ENCODE peak calls at places on chromosomes 11 and 22, in five cellular contexts. R is neuronal stem cell, J is left ventricle myocardium inferior, U is HCT116, S is tibial artery. B is an unnamed sample. For H3K4me1, the result is how much of the 10 kb centered on the place peaks cover.

GRCh38 chr22:29306830-29307657 is 594 bp downstream of the GAS2L1 start:
- DNase-seq in S (peak), U (no peak), R (peak), J (peak), B (no peak)

GRCh38 chr22:40719599-40719998 is 40.3 kb downstream of the MCHR1 start:
- DNase-seq in U (no peak), S (no peak), J (no peak), R (no peak), B (no peak)

GRCh38 chr11:61543606-61544306 is 35.2 kb downstream of the LRRC10B start:
- DNase-seq in U (no peak), S (no peak), J (no peak), R (no peak), B (no peak)

GRCh38 chr22:27761036-27761435 is 40.5 kb downstream of the MN1 start:
- DNase-seq in U (no peak), R (no peak), J (no peak), S (no peak), B (no peak)

GRCh38 chr11:26319906-26320305 is 12.0 kb upstream of the ANO3 start:
- DNase-seq in U (no peak), J (no peak), R (no peak), S (no peak), B (no peak)

GRCh38 chr11:85595285-85595884 is 31.8 kb downstream of the DLG2 start:
- DNase-seq in R (peak), S (no peak), J (no peak), U (peak), B (no peak)

GRCh38 chr11:117428856-117429229 is 101.2 kb downstream of the CEP164 start:
- DNase-seq in U (no peak), J (no peak), R (no peak), S (no peak), B (no peak)

GRCh38 chr11:17923213-17923612 is 89.6 kb downstream of the SERGEF start:
- DNase-seq in U (no peak), J (peak), S (no peak), R (no peak), B (no peak)

GRCh38 chr11:69325446-69325845 is 31.5 kb downstream of the MYEOV start:
- DNase-seq in J (no peak), S (no peak), R (no peak), U (no peak), B (no peak)

DNA sequence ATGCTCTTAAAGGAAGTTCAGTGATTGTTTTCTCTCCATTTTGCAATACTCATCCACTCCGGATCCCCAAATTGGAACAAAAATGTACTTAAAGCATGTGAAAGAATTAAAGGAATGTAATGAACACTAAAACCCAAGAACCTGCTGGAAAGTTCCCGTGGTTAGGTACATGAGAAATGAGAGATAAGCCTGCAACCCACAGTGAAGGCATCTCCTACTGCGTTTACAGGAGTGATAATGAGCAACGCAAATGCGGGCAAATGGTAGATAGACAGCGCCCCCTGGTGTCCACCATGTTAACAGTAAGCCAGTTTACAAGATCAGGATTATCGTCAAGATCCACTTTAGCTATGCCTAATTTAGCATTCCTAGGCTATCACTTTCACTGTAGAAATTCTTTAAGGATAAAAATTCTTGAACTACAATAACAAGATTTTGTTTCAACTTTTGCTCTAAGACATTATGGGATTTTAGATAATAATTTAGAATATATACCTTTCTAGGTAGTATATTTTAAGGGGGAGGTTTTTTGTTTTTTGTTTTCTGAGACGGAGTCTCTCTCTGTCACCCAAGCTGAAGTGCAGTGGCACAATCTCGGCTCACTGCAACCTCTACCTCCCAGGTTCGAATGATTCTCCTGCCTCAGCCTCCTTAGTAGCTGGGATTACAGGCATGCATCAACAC is 29.9 kb downstream of the ALG9 start:
- DNase-seq in S (peak), R (peak), J (peak), U (peak), B (peak)
- H3K4me3 ChIP-seq in S (no peak), R (no peak), J (no peak), U (no peak), B (no peak)

GRCh38 chr22:38311331-38311635 is 6.0 kb downstream of the CSNK1E start:
- DNase-seq in J (no peak), U (no peak), R (no peak), S (no peak), B (no peak)

GRCh38 chr22:38310518-38311330 is 6.5 kb downstream of the CSNK1E start:
- DNase-seq in R (no peak), S (no peak), J (no peak), U (no peak), B (no peak)

GRCh38 chr22:38309614-38310517 is 7.4 kb downstream of the CSNK1E start:
- DNase-seq in J (no peak), U (no peak), R (no peak), S (no peak), B (no peak)

GRCh38 chr22:38305481-38306448 is 11.5 kb downstream of the CSNK1E start:
- DNase-seq in U (no peak), S (no peak), J (no peak), R (no peak), B (peak)

GRCh38 chr22:38308791-38309498 is 8.3 kb downstream of the CSNK1E start:
- DNase-seq in J (no peak), U (no peak), R (no peak), S (no peak), B (no peak)
- H3K27ac ChIP-seq in J (peak), U (peak), R (no peak), S (peak), B (no peak)

GRCh38 chr22:35963237-35963810 is 65.3 kb downstream of the RBFOX2 start:
- DNase-seq in J (no peak), R (no peak), U (no peak), S (no peak), B (no peak)
- H3K4me1 ChIP-seq in J (half or more), R (under half), U (under half), S (under half), B (under half)

DNA sequence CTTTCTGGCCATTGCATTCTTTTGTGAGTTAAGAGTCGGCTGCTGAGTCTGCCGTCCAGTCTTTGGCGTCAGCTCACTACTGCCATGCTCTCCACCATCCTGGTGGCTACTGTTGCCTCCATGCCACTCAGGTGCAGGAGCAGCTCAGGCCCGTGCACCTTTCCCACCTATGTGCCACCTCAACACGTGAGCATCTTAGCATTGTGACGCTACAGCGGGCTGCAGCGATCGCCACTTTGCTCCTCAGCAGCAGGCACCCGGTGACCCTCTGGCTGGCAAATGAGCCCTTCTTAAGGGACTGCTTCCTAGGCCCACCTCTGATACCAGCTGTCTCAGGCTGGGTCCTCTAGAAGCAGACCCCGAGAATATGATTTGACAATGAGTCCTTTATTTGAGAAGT is 11.5 kb upstream of the KMT5B start:
- DNase-seq in R (no peak), S (no peak), J (no peak), U (no peak), B (no peak)
- H3K4me3 ChIP-seq in R (no peak), S (no peak), J (no peak), U (no peak), B (no peak)